ENCODE peak calls at places on chromosome 20, in six cellular contexts. X is cardiac muscle cell, F is cardiac fibroblast, Q is breast epithelium, E is adrenal gland, K is dorsolateral prefrontal cortex. B is an unnamed sample.

GRCh38 chr20:8271727-8272126 is 139.7 kb downstream of the PLCB1 start:
- DNase-seq in F (peak; percentile 15), Q (no peak), E (no peak), K (no peak), X (peak; percentile 17), B (no peak)

GRCh38 chr20:47735412-47736400 is 49.6 kb downstream of the SULF2 start:
- DNase-seq in F (peak; percentile 4), Q (no peak), K (no peak), X (peak; percentile 91), E (no peak), B (peak; percentile 17)

GRCh38 chr20:45947110-45947866 is 12.8 kb downstream of the PCIF1 start:
- DNase-seq in K (no peak), F (no peak), Q (no peak), E (peak; percentile 52), X (no peak), B (no peak)

GRCh38 chr20:35953411-35954199 is 697 bp downstream of the SCAND1 start:
- DNase-seq in K (peak; percentile 51), X (peak; percentile 53), F (peak; percentile 9), E (peak; percentile 51), Q (peak; percentile 61), B (peak; percentile 45)

GRCh38 chr20:4905612-4906011 is 95.7 kb downstream of the SLC23A2 start:
- DNase-seq in X (peak; percentile 37), E (no peak), Q (no peak), K (no peak), F (no peak), B (no peak)

GRCh38 chr20:18669241-18670019 is 81.6 kb downstream of the DTD1 start:
- DNase-seq in F (no peak), Q (no peak), K (no peak), E (no peak), X (peak; percentile 37), B (no peak)

GRCh38 chr20:24634855-24635254 is 165.4 kb downstream of the SYNDIG1 start:
- DNase-seq in X (peak; percentile 86), E (no peak), K (peak; percentile 83), Q (no peak), F (peak; percentile 84), B (peak; percentile 92)

GRCh38 chr20:59518881-59519706 is 85.2 kb upstream of the PHACTR3 start:
- DNase-seq in Q (no peak), F (peak; percentile 60), E (peak; percentile 26), X (peak; percentile 61), K (no peak), B (peak; percentile 52)

GRCh38 chr20:2463616-2464365 is 6.8 kb downstream of the SNRPB start:
- DNase-seq in F (no peak), K (no peak), Q (no peak), E (no peak), X (no peak), B (no peak)

GRCh38 chr20:63956664-63957003 is 418 bp upstream of the UCKL1 start:
- DNase-seq in E (no peak), X (no peak), Q (no peak), K (no peak), F (no peak), B (no peak)

GRCh38 chr20:5835234-5835845 is 85.1 kb downstream of the SHLD1 start:
- DNase-seq in Q (no peak), X (peak; percentile 60), E (peak; percentile 83), F (peak; percentile 74), K (no peak), B (peak; percentile 56)

GRCh38 chr20:21681932-21682318 is 23.5 kb upstream of the PAX1 start:
- DNase-seq in E (no peak), F (no peak), Q (no peak), K (no peak), X (no peak), B (no peak)

GRCh38 chr20:2688041-2688591 is 4.5 kb upstream of the EBF4 start:
- DNase-seq in E (no peak), Q (no peak), K (peak; percentile 57), F (peak; percentile 64), X (peak; percentile 79), B (no peak)

GRCh38 chr20:21534453-21534852 is 20.6 kb upstream of the NKX2-2 start:
- DNase-seq in Q (no peak), E (no peak), K (no peak), F (no peak), X (no peak), B (no peak)

GRCh38 chr20:25073544-25073943 is 8.4 kb downstream of the VSX1 start:
- DNase-seq in X (no peak), K (no peak), E (no peak), Q (no peak), F (no peak), B (no peak)

GRCh38 chr20:56347628-56348305 is 11.0 kb upstream of the FAM210B start:
- DNase-seq in Q (no peak), K (no peak), X (no peak), E (no peak), F (no peak), B (no peak)

GRCh38 chr20:31569163-31570020 is 35.7 kb upstream of the ID1 start:
- DNase-seq in Q (no peak), X (peak; percentile 58), K (peak; percentile 61), E (peak; percentile 50), F (peak; percentile 51), B (peak; percentile 46)

GRCh38 chr20:10671221-10671849 is 2.5 kb downstream of the JAG1 start:
- DNase-seq in Q (peak; percentile 75), F (peak; percentile 96), K (peak; percentile 76), X (peak; percentile 95), E (peak; percentile 82), B (peak; percentile 89)

GRCh38 chr20:46552460-46553420 is 2.3 kb upstream of the OCSTAMP start:
- DNase-seq in F (no peak), E (no peak), K (no peak), X (no peak), Q (no peak), B (no peak)

GRCh38 chr20:35387334-35387733 is 24.4 kb downstream of the UQCC1 start:
- DNase-seq in E (no peak), X (peak; percentile 61), F (peak; percentile 79), K (no peak), Q (no peak), B (peak; percentile 42)

GRCh38 chr20:43569282-43569681 is 10.5 kb downstream of the SGK2 start:
- DNase-seq in E (no peak), Q (no peak), X (no peak), K (no peak), F (no peak), B (no peak)

GRCh38 chr20:47336013-47336754 is 20.3 kb downstream of the ZMYND8 start:
- DNase-seq in Q (no peak), X (peak; percentile 91), F (peak; percentile 83), E (peak; percentile 82), K (peak; percentile 71), B (peak; percentile 87)

GRCh38 chr20:4667371-4667773 is 54.3 kb upstream of the PRND start:
- DNase-seq in K (no peak), E (no peak), Q (no peak), F (no peak), X (peak; percentile 41), B (no peak)

GRCh38 chr20:45924391-45925261 is 9.9 kb upstream of the PCIF1 start:
- DNase-seq in X (peak; percentile 80), K (no peak), E (peak; percentile 73), F (peak; percentile 62), Q (no peak), B (peak; percentile 53)

GRCh38 chr20:37759761-37760209 is 66.0 kb downstream of the CTNNBL1 start:
- DNase-seq in Q (no peak), E (no peak), X (no peak), F (no peak), K (no peak), B (no peak)

GRCh38 chr20:37756234-37756633 is 62.4 kb downstream of the CTNNBL1 start:
- DNase-seq in Q (no peak), F (no peak), K (no peak), E (no peak), X (no peak), B (no peak)

GRCh38 chr20:37758332-37758731 is 64.5 kb downstream of the CTNNBL1 start:
- DNase-seq in F (no peak), K (no peak), E (no peak), Q (no peak), X (no peak), B (no peak)

GRCh38 chr20:37755665-37756064 is 61.8 kb downstream of the CTNNBL1 start:
- DNase-seq in X (no peak), Q (no peak), F (no peak), E (no peak), K (peak; percentile 64), B (peak; percentile 55)

DNA sequence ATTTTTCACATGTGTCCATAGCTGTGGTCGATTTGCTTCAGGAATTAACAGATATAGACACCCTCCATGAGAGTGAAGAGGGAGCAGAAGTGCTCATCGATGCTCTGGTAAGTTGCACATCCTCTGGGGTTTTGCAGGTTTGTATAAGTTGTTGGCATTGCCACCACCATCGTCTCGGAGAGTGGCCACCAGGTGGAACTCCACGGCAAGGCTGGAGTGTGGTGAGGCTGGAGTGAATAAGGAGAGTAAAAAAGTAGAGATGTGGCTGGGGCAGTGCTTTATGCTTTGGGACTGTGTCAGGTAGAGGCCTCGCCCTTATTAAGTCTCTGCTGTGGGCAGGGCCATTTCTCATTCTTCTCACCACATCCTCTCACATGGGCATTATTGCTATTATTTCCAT is 63.7 kb downstream of the CTNNBL1 start:
- DNase-seq in E (no peak), Q (no peak), F (no peak), K (no peak), X (no peak), B (no peak)
- TF ChIP-seq CTCF in E (no peak), Q (no peak), F (no peak), K (no peak), X (no peak), B (no peak)

GRCh38 chr20:52105573-52106422 is 85.8 kb downstream of the ZFP64 start:
- DNase-seq in Q (no peak), F (peak; percentile 53), X (peak; percentile 46), E (no peak), K (peak; percentile 38), B (peak; percentile 21)
- H3K4me3 ChIP-seq in Q (peak overlapping the region; percentile 54), F (peak overlapping the region; percentile 58), X (peak overlapping the region; percentile 24), E (no peak overlapping the region), K (peak overlapping the region; percentile 50), B (peak overlapping the region; percentile 71)

DNA sequence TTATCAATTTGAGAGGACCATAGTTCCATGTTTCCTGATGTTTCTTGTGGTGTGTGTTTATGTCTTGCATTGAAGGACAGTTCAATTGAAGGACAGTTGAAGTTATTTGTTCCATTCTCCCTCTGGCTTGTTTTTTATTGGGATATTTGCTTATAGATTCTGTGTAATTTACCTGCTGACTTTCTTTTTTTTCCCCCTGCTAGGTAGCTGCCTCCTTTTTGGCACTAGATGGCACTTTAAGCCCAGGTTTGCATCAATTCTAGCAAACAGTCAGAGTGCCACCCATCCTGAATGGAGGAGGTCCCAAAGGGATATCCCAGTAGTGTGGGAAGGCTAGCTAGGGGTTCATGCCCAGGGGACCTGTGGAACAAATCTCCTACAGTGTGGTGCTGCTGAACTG is 78.1 kb downstream of the CFAP61 start:
- DNase-seq in F (peak; percentile 17), Q (no peak), E (no peak), X (no peak), K (no peak), B (no peak)
- TF ChIP-seq CTCF in F (no peak), Q (no peak), E (no peak), X (no peak), K (no peak), B (peak; percentile 26)

GRCh38 chr20:54172856-54173652 is 732 bp downstream of the CYP24A1 start:
- DNase-seq in E (no peak), X (peak; percentile 41), K (no peak), Q (no peak), F (peak; percentile 21), B (no peak)
- H3K4me3 ChIP-seq in E (no peak overlapping the region), X (peak overlapping the region; percentile 16), K (peak overlapping the region; percentile 31), Q (peak overlapping the region; percentile 40), F (no peak overlapping the region), B (peak overlapping the region; percentile 35)

GRCh38 chr20:40565681-40566040 is 123.4 kb downstream of the MAFB start:
- DNase-seq in F (no peak), X (no peak), E (no peak), Q (no peak), K (no peak), B (no peak)
- TF ChIP-seq CTCF in F (no peak), X (no peak), E (no peak), Q (no peak), K (no peak), B (no peak)

GRCh38 chr20:62412194-62413024 is 5.3 kb upstream of the CABLES2 start:
- DNase-seq in X (no peak), Q (no peak), K (no peak), E (no peak), F (no peak), B (no peak)
- H3K4me3 ChIP-seq in X (no peak overlapping the region), Q (no peak overlapping the region), K (no peak overlapping the region), E (no peak overlapping the region), F (no peak overlapping the region), B (no peak overlapping the region)